ENCODE peak calls at places on chromosomes 6 and 20, in four cellular contexts. F, C, Z and V are unnamed samples.

GRCh38 chr6:63882208-63882607 is 246.6 kb downstream of the PHF3 start:
- DNase-seq in Z (peak; percentile 26), F (no peak), C (no peak), V (no peak)

GRCh38 chr6:124441430-124441829 is 520.8 kb upstream of the RNF217 start:
- DNase-seq in Z (no peak), C (no peak), F (no peak), V (no peak)

GRCh38 chr6:115133790-115134189 is 791.0 kb upstream of the HS3ST5 start:
- DNase-seq in C (no peak), F (no peak), Z (no peak), V (peak; percentile 22)

GRCh38 chr6:71602385-71602949 is 283.9 kb upstream of the RIMS1 start:
- DNase-seq in C (no peak), F (no peak), Z (no peak), V (no peak)

GRCh38 chr6:134398453-134398852 is 80.5 kb upstream of the SGK1 start:
- DNase-seq in F (no peak), Z (no peak), C (no peak), V (no peak)

GRCh38 chr20:59145926-59146800 is 17.5 kb upstream of the ZNF831 start:
- DNase-seq in Z (no peak), C (peak; percentile 82), F (no peak), V (no peak)

GRCh38 chr20:50198211-50198666 is 7.6 kb downstream of the CEBPB start:
- DNase-seq in Z (peak; percentile 70), F (peak; percentile 73), C (no peak), V (no peak)

GRCh38 chr6:166942393-166943168 is 13.8 kb downstream of the RNASET2 start:
- DNase-seq in Z (no peak), F (no peak), C (peak; percentile 58), V (no peak)

GRCh38 chr6:153312633-153313032 is 181.6 kb upstream of the RGS17 start:
- DNase-seq in F (no peak), C (peak; percentile 23), Z (peak; percentile 30), V (peak; percentile 73)

GRCh38 chr6:82083646-82084045 is 163.9 kb downstream of the IBTK start:
- DNase-seq in C (no peak), Z (no peak), F (no peak), V (no peak)

GRCh38 chr6:17865243-17865642 is 122.2 kb downstream of the KIF13A start:
- DNase-seq in Z (no peak), C (no peak), F (no peak), V (peak; percentile 78)

GRCh38 chr6:110609101-110609500 is 132.7 kb upstream of the SLC22A16 start:
- DNase-seq in F (no peak), C (no peak), Z (no peak), V (no peak)